ENCODE peak calls at places on chromosomes 6 and 20, in seven cellular contexts. C is fibroblast of the aortic adventitia; Y is stimulated activated naive CD8-positive, alpha-beta T cell treated with anti-CD3 and anti-CD28 coated beads, Interleukin-15, amount 100 ng/mL, for 72 hours; V is HEK293T; I is hippocampal formation; P is SHP77; S is GM18507. K is an unnamed sample.
A peak's percentile ranks its signal among the peaks of the same experiment; 100 is the strongest.

GRCh38 chr6:92806254-92806653 is 613.1 kb downstream of the EPHA7 start:
- DNase-seq in C (no peak), Y (no peak), V (no peak), I (no peak), P (no peak), S (no peak), K (no peak)

GRCh38 chr6:113732384-113732966 is 124.7 kb upstream of the MARCKS start:
- DNase-seq in C (peak; percentile 61), Y (no peak), V (no peak), I (peak; percentile 66), P (peak; percentile 84), S (no peak), K (peak; percentile 74)

GRCh38 chr20:59468831-59469230 is 135.5 kb upstream of the PHACTR3 start:
- DNase-seq in C (no peak), Y (no peak), V (no peak), I (no peak), P (no peak), S (no peak), K (no peak)

GRCh38 chr20:44495802-44496481 is 20.3 kb downstream of the TTPAL start:
- DNase-seq in C (peak; percentile 87), Y (peak; percentile 22), V (no peak), I (no peak), P (no peak), S (no peak), K (no peak)

GRCh38 chr6:149867876-149868640 is 3.9 kb upstream of the LRP11 start:
- DNase-seq in C (no peak), Y (no peak), V (no peak), I (no peak), P (no peak), S (no peak), K (no peak)

GRCh38 chr20:36574278-36575065 is 1.1 kb downstream of the TGIF2 start:
- DNase-seq in C (peak; percentile 32), Y (peak; percentile 47), V (peak; percentile 47), I (no peak), P (no peak), S (peak; percentile 22), K (no peak)

GRCh38 chr20:37529214-37529967 is 1.7 kb upstream of the BLCAP start:
- DNase-seq in C (no peak), Y (no peak), V (no peak), I (no peak), P (no peak), S (no peak), K (no peak)

GRCh38 chr6:73372516-73372915 is 2.8 kb upstream of the OOEP start:
- DNase-seq in C (no peak), Y (no peak), V (no peak), I (no peak), P (no peak), S (no peak), K (no peak)

GRCh38 chr6:80608881-80609280 is 502.4 kb downstream of the BCKDHB start:
- DNase-seq in C (peak; percentile 46), Y (no peak), V (no peak), I (no peak), P (no peak), S (no peak), K (no peak)

GRCh38 chr6:122894791-122895190 is 101.2 kb upstream of the CLVS2 start:
- DNase-seq in C (no peak), Y (no peak), V (peak; percentile 26), I (no peak), P (no peak), S (no peak), K (no peak)

K was measured in head of caudate nucleus.